ENCODE peak calls at places on chromosomes 12 and 14, in ten cellular contexts. A is stimulated activated naive CD4-positive, alpha-beta T cell; J is ELR; L is DMS79 treated with DMSO at 0.1 percent for 48 hours; C is NCI-H1105; B is neural crest cell; U is fibroblast of the aortic adventitia; R is NCI-H2081; T is T-helper 2 cell; P is stimulated activated CD4-positive, alpha-beta T cell treated with anti-CD3 and anti-CD28 coated beads, Interleukin-2, amount 100 ng/mL, for 24 hours. E is an unnamed sample.

GRCh38 chr14:77761205-77761931 is 412 bp upstream of the SNW1 start:
- DNase-seq in A (no peak), J (peak), L (peak), C (no peak), B (peak), U (peak), R (no peak), T (no peak), P (no peak), E (peak)

GRCh38 chr14:103847439-103847953 is at the start of gene PPP1R13B:
- DNase-seq in A (peak), J (peak), L (peak), C (peak), B (peak), U (peak), R (peak), T (peak), P (peak), E (peak)

GRCh38 chr12:94560416-94561221 is 89.7 kb downstream of the TMCC3 start:
- DNase-seq in A (no peak), J (peak), L (no peak), C (no peak), B (no peak), U (no peak), R (no peak), T (no peak), P (no peak), E (no peak)

GRCh38 chr12:46749322-46749721 is 76.5 kb downstream of the SLC38A4 start:
- DNase-seq in A (no peak), J (no peak), L (no peak), C (no peak), B (no peak), U (no peak), R (no peak), T (no peak), P (no peak), E (no peak)

GRCh38 chr12:8689606-8690175 is 8.1 kb upstream of the RIMKLB start:
- DNase-seq in A (no peak), J (no peak), L (no peak), C (no peak), B (no peak), U (no peak), R (no peak), T (no peak), P (no peak), E (no peak)

GRCh38 chr14:29558516-29558915 is 369.1 kb downstream of the PRKD1 start:
- DNase-seq in A (no peak), J (no peak), L (no peak), C (no peak), B (no peak), U (peak), R (no peak), T (no peak), P (no peak), E (no peak)

GRCh38 chr12:77968021-77968420 is 137.3 kb downstream of the NAV3 start:
- DNase-seq in A (no peak), J (no peak), L (no peak), C (no peak), B (no peak), U (no peak), R (no peak), T (no peak), P (no peak), E (no peak)

GRCh38 chr12:116284401-116284800 is 6.9 kb upstream of the MED13L start:
- DNase-seq in A (no peak), J (no peak), L (no peak), C (no peak), B (no peak), U (no peak), R (no peak), T (no peak), P (no peak), E (no peak)

GRCh38 chr14:90288646-90289355 is 32.4 kb downstream of the PSMC1 start:
- DNase-seq in A (no peak), J (no peak), L (no peak), C (peak), B (no peak), U (peak), R (peak), T (no peak), P (no peak), E (no peak)

GRCh38 chr14:79734151-79734550 is 477.2 kb downstream of the DIO2 start:
- DNase-seq in A (no peak), J (no peak), L (no peak), C (no peak), B (no peak), U (no peak), R (no peak), T (no peak), P (no peak), E (no peak)

GRCh38 chr12:69252033-69252432 is 12.7 kb downstream of the CPSF6 start:
- DNase-seq in A (no peak), J (peak), L (no peak), C (no peak), B (no peak), U (no peak), R (no peak), T (no peak), P (no peak), E (no peak)

GRCh38 chr14:99125616-99126431 is 146.2 kb downstream of the BCL11B start:
- DNase-seq in A (no peak), J (no peak), L (peak), C (no peak), B (no peak), U (no peak), R (no peak), T (no peak), P (no peak), E (no peak)

GRCh38 chr12:106551410-106551809 is 31.4 kb upstream of the RFX4 start:
- DNase-seq in A (no peak), J (no peak), L (no peak), C (no peak), B (no peak), U (no peak), R (no peak), T (no peak), P (no peak), E (no peak)

GRCh38 chr12:79547044-79547734 is 143.6 kb downstream of the PAWR start:
- DNase-seq in A (no peak), J (peak), L (no peak), C (no peak), B (no peak), U (peak), R (no peak), T (no peak), P (no peak), E (no peak)

E was measured in BE2C.